ENCODE peak calls at places on chromosomes 4 and X, in seven cellular contexts. One of them, this sample, is unnamed.

GRCh38 chr4:118224239-118224829 is 128.5 kb downstream of the PRSS12 start:
- DNase-seq in IMR-90: peak; percentile 80
- DNase-seq in endodermal cell: no peak
- DNase-seq in choroid plexus epithelial cell: peak; percentile 86
- DNase-seq in fibroblast of pulmonary artery: peak; percentile 81
- DNase-seq in CD4-positive, alpha-beta T cell: no peak
- DNase-seq in epithelial cell of esophagus: peak; percentile 68
- DNase-seq in this sample: no peak

GRCh38 chr4:4845027-4845426 is 14.4 kb upstream of the MSX1 start:
- DNase-seq in endodermal cell: no peak
- DNase-seq in IMR-90: no peak
- DNase-seq in CD4-positive, alpha-beta T cell: no peak
- DNase-seq in epithelial cell of esophagus: no peak
- DNase-seq in fibroblast of pulmonary artery: no peak
- DNase-seq in choroid plexus epithelial cell: no peak
- DNase-seq in this sample: no peak

GRCh38 chr4:172287112-172287511 is 473.9 kb downstream of the GALNTL6 start:
- DNase-seq in choroid plexus epithelial cell: peak; percentile 2
- DNase-seq in endodermal cell: no peak
- DNase-seq in fibroblast of pulmonary artery: no peak
- DNase-seq in CD4-positive, alpha-beta T cell: no peak
- DNase-seq in epithelial cell of esophagus: no peak
- DNase-seq in IMR-90: no peak
- DNase-seq in this sample: no peak

GRCh38 chr4:140448162-140448561 is 20.7 kb upstream of the CLGN start:
- DNase-seq in choroid plexus epithelial cell: no peak
- DNase-seq in IMR-90: no peak
- DNase-seq in epithelial cell of esophagus: no peak
- DNase-seq in CD4-positive, alpha-beta T cell: no peak
- DNase-seq in fibroblast of pulmonary artery: no peak
- DNase-seq in endodermal cell: no peak
- DNase-seq in this sample: no peak

GRCh38 chr4:67332627-67333026 is 212.7 kb downstream of the CENPC start:
- DNase-seq in choroid plexus epithelial cell: peak; percentile 19
- DNase-seq in endodermal cell: peak; percentile 70
- DNase-seq in epithelial cell of esophagus: peak; percentile 23
- DNase-seq in fibroblast of pulmonary artery: peak; percentile 3
- DNase-seq in CD4-positive, alpha-beta T cell: no peak
- DNase-seq in IMR-90: no peak
- DNase-seq in this sample: no peak

GRCh38 chr4:144696376-144696775 is 50.4 kb downstream of the HHIP start:
- DNase-seq in IMR-90: no peak
- DNase-seq in endodermal cell: no peak
- DNase-seq in epithelial cell of esophagus: no peak
- DNase-seq in CD4-positive, alpha-beta T cell: no peak
- DNase-seq in choroid plexus epithelial cell: no peak
- DNase-seq in fibroblast of pulmonary artery: peak; percentile 80
- DNase-seq in this sample: no peak

GRCh38 chrX:152915541-152916241 is 17.8 kb downstream of the ZNF185 start:
- DNase-seq in epithelial cell of esophagus: peak; percentile 40
- DNase-seq in choroid plexus epithelial cell: peak; percentile 82
- DNase-seq in IMR-90: peak; percentile 79
- DNase-seq in fibroblast of pulmonary artery: peak; percentile 33
- DNase-seq in CD4-positive, alpha-beta T cell: no peak
- DNase-seq in endodermal cell: peak; percentile 82
- DNase-seq in this sample: no peak

GRCh38 chr4:98555798-98556445 is 102.5 kb downstream of the TSPAN5 start:
- DNase-seq in CD4-positive, alpha-beta T cell: no peak
- DNase-seq in epithelial cell of esophagus: no peak
- DNase-seq in endodermal cell: no peak
- DNase-seq in choroid plexus epithelial cell: peak; percentile 28
- DNase-seq in fibroblast of pulmonary artery: peak; percentile 74
- DNase-seq in IMR-90: peak; percentile 49
- DNase-seq in this sample: no peak

GRCh38 chr4:147714575-147715401 is 17.1 kb upstream of the ARHGAP10 start:
- DNase-seq in endodermal cell: no peak
- DNase-seq in CD4-positive, alpha-beta T cell: no peak
- DNase-seq in choroid plexus epithelial cell: peak; percentile 92
- DNase-seq in fibroblast of pulmonary artery: peak; percentile 84
- DNase-seq in epithelial cell of esophagus: peak; percentile 71
- DNase-seq in IMR-90: peak; percentile 90
- DNase-seq in this sample: no peak

GRCh38 chrX:1500701-1501624 is 36.0 kb downstream of the P2RY8 start:
- DNase-seq in CD4-positive, alpha-beta T cell: no peak
- DNase-seq in fibroblast of pulmonary artery: no peak
- DNase-seq in choroid plexus epithelial cell: no peak
- DNase-seq in epithelial cell of esophagus: no peak
- DNase-seq in endodermal cell: no peak
- DNase-seq in IMR-90: no peak
- DNase-seq in this sample: no peak

GRCh38 chr4:827209-828081 is 1.5 kb upstream of the CPLX1 start:
- DNase-seq in IMR-90: no peak
- DNase-seq in endodermal cell: peak; percentile 51
- DNase-seq in epithelial cell of esophagus: no peak
- DNase-seq in fibroblast of pulmonary artery: no peak
- DNase-seq in CD4-positive, alpha-beta T cell: no peak
- DNase-seq in choroid plexus epithelial cell: no peak
- DNase-seq in this sample: no peak

GRCh38 chr4:107213880-107214279 is 177.8 kb upstream of the DKK2 start:
- DNase-seq in IMR-90: peak; percentile 3
- DNase-seq in fibroblast of pulmonary artery: peak; percentile 4
- DNase-seq in endodermal cell: no peak
- DNase-seq in CD4-positive, alpha-beta T cell: no peak
- DNase-seq in epithelial cell of esophagus: no peak
- DNase-seq in choroid plexus epithelial cell: peak; percentile 21
- DNase-seq in this sample: no peak

GRCh38 chrX:2577844-2578444 is 77.2 kb upstream of the DHRSX start:
- DNase-seq in CD4-positive, alpha-beta T cell: no peak
- DNase-seq in choroid plexus epithelial cell: peak; percentile 89
- DNase-seq in IMR-90: no peak
- DNase-seq in epithelial cell of esophagus: no peak
- DNase-seq in fibroblast of pulmonary artery: no peak
- DNase-seq in endodermal cell: no peak
- DNase-seq in this sample: no peak

GRCh38 chrX:104488811-104489210 is 77.2 kb upstream of the IL1RAPL2 start:
- DNase-seq in epithelial cell of esophagus: peak; percentile 72
- DNase-seq in choroid plexus epithelial cell: no peak
- DNase-seq in IMR-90: no peak
- DNase-seq in CD4-positive, alpha-beta T cell: no peak
- DNase-seq in fibroblast of pulmonary artery: no peak
- DNase-seq in endodermal cell: no peak
- DNase-seq in this sample: no peak

GRCh38 chr4:14180983-14181601 is 553.6 kb upstream of the BOD1L1 start:
- DNase-seq in endodermal cell: no peak
- DNase-seq in CD4-positive, alpha-beta T cell: no peak
- DNase-seq in choroid plexus epithelial cell: peak; percentile 41
- DNase-seq in epithelial cell of esophagus: peak; percentile 13
- DNase-seq in IMR-90: peak; percentile 14
- DNase-seq in fibroblast of pulmonary artery: peak; percentile 31
- DNase-seq in this sample: no peak

GRCh38 chr4:139761461-139761860 is 95.8 kb downstream of the MGST2 start:
- DNase-seq in IMR-90: peak; percentile 23
- DNase-seq in CD4-positive, alpha-beta T cell: no peak
- DNase-seq in fibroblast of pulmonary artery: peak; percentile 37
- DNase-seq in choroid plexus epithelial cell: peak; percentile 46
- DNase-seq in endodermal cell: peak; percentile 68
- DNase-seq in epithelial cell of esophagus: peak; percentile 37
- DNase-seq in this sample: no peak

GRCh38 chr4:15682790-15683495 is 1.3 kb downstream of the FAM200B start:
- DNase-seq in CD4-positive, alpha-beta T cell: no peak
- DNase-seq in choroid plexus epithelial cell: peak; percentile 46
- DNase-seq in IMR-90: peak; percentile 17
- DNase-seq in endodermal cell: no peak
- DNase-seq in epithelial cell of esophagus: no peak
- DNase-seq in fibroblast of pulmonary artery: peak; percentile 25
- DNase-seq in this sample: no peak

GRCh38 chr4:67566335-67566734 is 7.8 kb downstream of the STAP1 start:
- DNase-seq in CD4-positive, alpha-beta T cell: no peak
- DNase-seq in endodermal cell: no peak
- DNase-seq in fibroblast of pulmonary artery: no peak
- DNase-seq in choroid plexus epithelial cell: no peak
- DNase-seq in epithelial cell of esophagus: no peak
- DNase-seq in IMR-90: no peak
- DNase-seq in this sample: no peak

GRCh38 chr4:74317616-74318256 is 9.5 kb downstream of the EPGN start:
- DNase-seq in CD4-positive, alpha-beta T cell: no peak
- DNase-seq in epithelial cell of esophagus: peak; percentile 50
- DNase-seq in endodermal cell: no peak
- DNase-seq in fibroblast of pulmonary artery: peak; percentile 75
- DNase-seq in IMR-90: peak; percentile 16
- DNase-seq in choroid plexus epithelial cell: no peak
- DNase-seq in this sample: no peak

GRCh38 chr4:47000406-47000805 is 7.0 kb upstream of the GABRA4 start:
- DNase-seq in CD4-positive, alpha-beta T cell: no peak
- DNase-seq in epithelial cell of esophagus: no peak
- DNase-seq in IMR-90: no peak
- DNase-seq in fibroblast of pulmonary artery: no peak
- DNase-seq in choroid plexus epithelial cell: no peak
- DNase-seq in endodermal cell: no peak
- DNase-seq in this sample: no peak

GRCh38 chr4:73388887-73389286 is 15.2 kb upstream of the ALB start:
- DNase-seq in choroid plexus epithelial cell: no peak
- DNase-seq in endodermal cell: no peak
- DNase-seq in epithelial cell of esophagus: no peak
- DNase-seq in CD4-positive, alpha-beta T cell: no peak
- DNase-seq in IMR-90: no peak
- DNase-seq in fibroblast of pulmonary artery: no peak
- DNase-seq in this sample: no peak

GRCh38 chr4:39689970-39690369 is 8.0 kb upstream of the UBE2K start:
- DNase-seq in epithelial cell of esophagus: no peak
- DNase-seq in endodermal cell: no peak
- DNase-seq in IMR-90: no peak
- DNase-seq in CD4-positive, alpha-beta T cell: no peak
- DNase-seq in choroid plexus epithelial cell: no peak
- DNase-seq in fibroblast of pulmonary artery: no peak
- DNase-seq in this sample: no peak

GRCh38 chr4:125735107-125735506 is 420.4 kb downstream of the FAT4 start:
- DNase-seq in CD4-positive, alpha-beta T cell: no peak
- DNase-seq in choroid plexus epithelial cell: peak; percentile 99
- DNase-seq in endodermal cell: peak; percentile 80
- DNase-seq in fibroblast of pulmonary artery: peak; percentile 97
- DNase-seq in epithelial cell of esophagus: peak; percentile 88
- DNase-seq in IMR-90: peak; percentile 86
- DNase-seq in this sample: no peak

DNA sequence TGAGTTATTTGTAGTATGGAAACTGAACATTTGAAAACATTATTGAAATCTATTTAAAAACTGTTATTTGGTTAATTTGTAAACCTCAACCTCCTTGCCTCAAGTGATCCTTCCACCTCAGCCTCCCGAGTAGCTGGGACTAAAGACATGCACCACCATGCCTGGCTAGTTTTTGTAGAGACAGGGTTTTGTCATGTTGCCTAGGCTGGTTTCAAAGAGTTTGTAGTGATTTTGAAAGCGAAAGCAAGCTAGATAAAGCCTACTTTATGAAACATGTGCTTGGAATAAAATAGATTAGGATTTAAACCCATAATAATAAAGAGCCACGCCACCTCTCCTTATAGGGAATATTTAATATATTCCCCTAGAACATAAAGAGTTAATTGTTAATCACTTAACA is 23.5 kb downstream of the ARSJ start:
- DNase-seq in choroid plexus epithelial cell: no peak
- DNase-seq in IMR-90: no peak
- DNase-seq in CD4-positive, alpha-beta T cell: no peak
- DNase-seq in fibroblast of pulmonary artery: no peak
- DNase-seq in epithelial cell of esophagus: no peak
- DNase-seq in endodermal cell: no peak
- DNase-seq in this sample: no peak
- TF ChIP-seq CTCF in choroid plexus epithelial cell: no peak
- TF ChIP-seq CTCF in IMR-90: no peak
- TF ChIP-seq CTCF in CD4-positive, alpha-beta T cell: no peak
- TF ChIP-seq CTCF in fibroblast of pulmonary artery: no peak
- TF ChIP-seq CTCF in epithelial cell of esophagus: no peak
- TF ChIP-seq CTCF in endodermal cell: no peak
- TF ChIP-seq CTCF in this sample: no peak

DNA sequence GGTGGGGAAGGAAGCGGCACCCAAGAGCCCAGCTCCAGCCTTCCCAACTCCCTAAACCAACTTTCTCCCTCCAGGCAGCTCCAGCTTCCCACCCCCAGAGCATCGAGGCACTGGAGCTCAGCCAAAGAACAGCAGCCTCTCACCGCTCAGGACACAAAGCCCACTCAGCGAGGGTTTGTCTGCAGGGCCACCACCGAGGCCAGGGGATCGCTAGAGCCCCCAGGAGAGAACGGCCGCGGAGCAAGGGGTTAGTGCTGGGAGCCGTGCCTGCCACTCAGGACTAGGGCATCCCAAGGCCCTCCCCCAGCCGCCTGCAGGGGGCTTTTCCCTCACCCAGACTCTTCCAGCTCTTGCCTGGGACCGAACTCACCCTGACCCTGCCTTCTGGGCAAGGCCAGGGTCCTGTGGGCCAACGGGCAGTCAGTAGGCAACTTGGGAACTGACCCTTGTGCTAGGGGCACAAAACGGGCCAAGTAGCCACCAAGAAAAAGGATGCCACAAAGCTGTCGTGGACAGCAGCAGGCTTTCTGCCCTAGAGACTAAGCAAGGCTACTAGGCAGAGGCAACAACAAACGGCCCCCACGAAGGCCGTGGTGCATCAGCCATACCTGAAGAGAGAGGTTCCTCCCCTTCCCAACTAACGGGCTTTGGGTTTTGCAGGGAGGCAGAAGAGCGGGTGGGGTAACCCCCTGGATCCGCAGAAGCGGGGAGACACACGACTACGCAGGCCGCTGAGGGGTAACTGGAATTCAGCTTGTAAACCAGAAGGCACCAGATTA is 2.3 kb downstream of the HCFC1 start:
- DNase-seq in IMR-90: no peak
- DNase-seq in choroid plexus epithelial cell: no peak
- DNase-seq in CD4-positive, alpha-beta T cell: no peak
- DNase-seq in epithelial cell of esophagus: no peak
- DNase-seq in fibroblast of pulmonary artery: no peak
- DNase-seq in endodermal cell: no peak
- DNase-seq in this sample: no peak
- TF ChIP-seq CTCF in IMR-90: no peak
- TF ChIP-seq CTCF in choroid plexus epithelial cell: no peak
- TF ChIP-seq CTCF in CD4-positive, alpha-beta T cell: no peak
- TF ChIP-seq CTCF in epithelial cell of esophagus: no peak
- TF ChIP-seq CTCF in fibroblast of pulmonary artery: no peak
- TF ChIP-seq CTCF in endodermal cell: peak; percentile 34
- TF ChIP-seq CTCF in this sample: no peak

GRCh38 chrX:40009890-40010289 is 87.9 kb downstream of the BCOR start:
- DNase-seq in CD4-positive, alpha-beta T cell: no peak
- DNase-seq in epithelial cell of esophagus: no peak
- DNase-seq in choroid plexus epithelial cell: no peak
- DNase-seq in endodermal cell: peak; percentile 64
- DNase-seq in IMR-90: no peak
- DNase-seq in fibroblast of pulmonary artery: no peak
- DNase-seq in this sample: no peak
- TF ChIP-seq CTCF in CD4-positive, alpha-beta T cell: no peak
- TF ChIP-seq CTCF in epithelial cell of esophagus: no peak
- TF ChIP-seq CTCF in choroid plexus epithelial cell: no peak
- TF ChIP-seq CTCF in endodermal cell: no peak
- TF ChIP-seq CTCF in IMR-90: no peak
- TF ChIP-seq CTCF in fibroblast of pulmonary artery: no peak
- TF ChIP-seq CTCF in this sample: no peak

DNA sequence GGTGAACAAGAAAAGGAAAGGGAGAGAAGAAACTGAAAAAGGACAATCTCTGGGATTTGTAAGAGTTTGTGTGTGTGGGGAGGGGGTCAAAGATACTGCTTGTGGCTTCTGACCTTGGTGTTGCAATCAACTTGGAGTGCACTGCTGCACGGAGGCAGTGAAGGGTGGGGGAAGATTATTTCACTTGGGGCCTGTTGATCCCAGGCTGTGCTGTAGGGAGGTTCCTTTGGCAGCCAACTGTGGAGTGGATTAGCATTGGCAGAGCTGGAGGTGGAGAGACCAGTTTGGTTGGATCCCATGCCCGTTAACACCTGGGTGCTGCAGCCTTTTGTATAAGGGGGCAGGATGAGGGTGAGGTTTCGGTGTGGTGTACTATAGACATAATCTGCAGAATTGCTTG is 38.2 kb downstream of the AFF1 start:
- DNase-seq in fibroblast of pulmonary artery: no peak
- DNase-seq in choroid plexus epithelial cell: peak; percentile 31
- DNase-seq in endodermal cell: peak; percentile 68
- DNase-seq in CD4-positive, alpha-beta T cell: no peak
- DNase-seq in epithelial cell of esophagus: peak; percentile 88
- DNase-seq in IMR-90: no peak
- DNase-seq in this sample: no peak
- TF ChIP-seq CTCF in fibroblast of pulmonary artery: no peak
- TF ChIP-seq CTCF in choroid plexus epithelial cell: no peak
- TF ChIP-seq CTCF in endodermal cell: no peak
- TF ChIP-seq CTCF in CD4-positive, alpha-beta T cell: no peak
- TF ChIP-seq CTCF in epithelial cell of esophagus: no peak
- TF ChIP-seq CTCF in IMR-90: no peak
- TF ChIP-seq CTCF in this sample: no peak